ENCODE peak calls at places on chromosomes 11 and 22, in five cellular contexts. T is GM23248, Q is hepatocyte, E is SK-N-SH, D is MM.1S. B is an unnamed sample.
A peak's percentile ranks its signal among the peaks of the same experiment; 100 is the strongest.

GRCh38 chr11:5679811-5680210 is 5.1 kb downstream of the TRIM5 start:
- DNase-seq in D (no peak), Q (no peak), T (no peak), E (no peak), B (no peak)

GRCh38 chr11:36306888-36307287 is 10.8 kb downstream of the PRR5L start:
- DNase-seq in T (peak; percentile 61), D (peak; percentile 49), Q (peak; percentile 68), E (peak; percentile 37), B (peak; percentile 74)

GRCh38 chr11:67572747-67573419 is 10.7 kb upstream of the GSTP1 start:
- DNase-seq in D (peak; percentile 63), Q (peak; percentile 84), T (peak; percentile 73), E (peak; percentile 53), B (peak; percentile 70)

GRCh38 chr22:36332623-36333331 is 55.0 kb downstream of the MYH9 start:
- DNase-seq in T (peak; percentile 45), E (no peak), D (peak; percentile 78), Q (peak; percentile 71), B (peak; percentile 51)

GRCh38 chr22:38696606-38697005 is 4.1 kb downstream of the JOSD1 start:
- DNase-seq in T (peak; percentile 94), D (no peak), Q (peak; percentile 65), E (no peak), B (no peak)

GRCh38 chr11:16814410-16815046 is 76.1 kb downstream of the C11orf58 start:
- DNase-seq in T (no peak), E (no peak), Q (no peak), D (no peak), B (no peak)

GRCh38 chr11:115145316-115145715 is 358.9 kb downstream of the CADM1 start:
- DNase-seq in D (no peak), Q (no peak), T (no peak), E (peak; percentile 39), B (no peak)

GRCh38 chr11:57456960-57457642 is 3.2 kb upstream of the RTN4RL2 start:
- DNase-seq in Q (peak; percentile 92), D (peak; percentile 74), E (peak; percentile 85), T (peak; percentile 88), B (peak; percentile 88)

GRCh38 chr11:6632116-6633073 is 13.2 kb upstream of the TPP1 start:
- DNase-seq in Q (no peak), E (no peak), T (no peak), D (no peak), B (no peak)

GRCh38 chr11:27347949-27348879 is 14.8 kb downstream of the CCDC34 start:
- DNase-seq in Q (no peak), T (no peak), E (no peak), D (no peak), B (no peak)

GRCh38 chr11:132898676-132899075 is 633.6 kb downstream of the OPCML start:
- DNase-seq in D (no peak), T (no peak), Q (no peak), E (no peak), B (no peak)
- H3K9me2 ChIP-seq in D (no peaks in the 10 kb centered on the region), T (no peaks in the 10 kb centered on the region), Q (no peaks in the 10 kb centered on the region), E (no peaks in the 10 kb centered on the region), B (no peaks in the 10 kb centered on the region)

GRCh38 chr11:77278595-77279506 is 22.6 kb downstream of the GDPD4 start:
- DNase-seq in D (no peak), E (no peak), Q (no peak), T (peak; percentile 76), B (no peak)
- H3K4me2 ChIP-seq in D (no peak overlapping the region), E (no peak overlapping the region), Q (no peak overlapping the region), T (no peak overlapping the region), B (no peak overlapping the region)

GRCh38 chr11:2237457-2238238 is 32.7 kb downstream of the ASCL2 start:
- DNase-seq in D (no peak), Q (no peak), T (no peak), E (no peak), B (no peak)

GRCh38 chr11:2235588-2236326 is 34.6 kb downstream of the ASCL2 start:
- DNase-seq in T (no peak), E (no peak), Q (no peak), D (no peak), B (no peak)

GRCh38 chr11:2229713-2230297 is 40.6 kb downstream of the ASCL2 start:
- DNase-seq in T (no peak), Q (no peak), E (no peak), D (no peak), B (no peak)

GRCh38 chr11:2233693-2234455 is 36.5 kb downstream of the ASCL2 start:
- DNase-seq in E (no peak), T (no peak), D (no peak), Q (no peak), B (no peak)

GRCh38 chr11:2234963-2235362 is 35.4 kb downstream of the ASCL2 start:
- DNase-seq in D (no peak), E (no peak), T (no peak), Q (no peak), B (no peak)
- H2AFZ ChIP-seq in D (no peak overlapping the region), E (no peak overlapping the region), T (no peak overlapping the region), Q (no peak overlapping the region), B (no peak overlapping the region)

DNA sequence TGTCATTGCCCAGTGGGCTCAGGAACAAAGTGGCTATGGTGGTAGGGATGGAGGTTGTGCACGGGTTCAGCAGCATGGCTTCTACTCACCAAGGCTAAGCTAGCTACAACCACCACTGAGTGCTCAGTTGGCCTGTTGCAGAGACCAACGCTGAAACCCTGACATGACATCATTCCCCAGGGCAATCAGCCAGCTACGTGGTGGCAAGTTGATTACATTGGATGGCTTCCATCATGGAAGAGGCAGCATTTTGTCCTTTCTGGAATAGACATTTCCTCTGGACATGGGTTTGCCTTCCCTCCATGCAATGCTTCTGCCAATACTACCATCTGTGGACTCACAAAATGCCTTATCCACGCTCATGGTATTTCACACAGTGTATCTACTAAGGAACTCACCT is 634.3 kb downstream of the OPCML start:
- DNase-seq in E (no peak), D (no peak), Q (no peak), T (no peak), B (no peak)
- H3K9me2 ChIP-seq in E (no peaks in the 10 kb centered on the region), D (no peaks in the 10 kb centered on the region), Q (no peaks in the 10 kb centered on the region), T (no peaks in the 10 kb centered on the region), B (no peaks in the 10 kb centered on the region)

DNA sequence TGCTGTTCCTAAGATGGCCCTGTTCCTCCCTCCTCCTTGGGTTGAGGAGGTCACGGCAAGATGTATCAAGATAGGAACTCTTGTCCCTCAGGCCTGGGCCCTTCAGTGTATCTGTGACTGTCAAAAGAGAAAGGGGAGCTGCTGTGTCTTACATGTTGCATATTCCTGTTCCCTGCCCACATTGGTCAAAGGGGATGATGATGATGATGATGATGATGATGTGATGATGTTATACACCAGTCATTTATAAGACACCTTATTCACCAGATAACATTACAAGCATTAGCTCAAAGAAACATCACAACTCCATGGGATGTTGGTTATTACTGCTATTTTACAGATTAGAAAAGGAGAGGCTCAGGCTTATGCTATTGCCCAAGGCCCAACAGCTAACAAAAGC is 13.7 kb downstream of the FXYD6 start:
- DNase-seq in E (no peak), Q (no peak), D (no peak), T (no peak), B (no peak)
- H3K4me2 ChIP-seq in E (no peak overlapping the region), Q (no peak overlapping the region), D (no peak overlapping the region), T (no peak overlapping the region), B (no peak overlapping the region)

DNA sequence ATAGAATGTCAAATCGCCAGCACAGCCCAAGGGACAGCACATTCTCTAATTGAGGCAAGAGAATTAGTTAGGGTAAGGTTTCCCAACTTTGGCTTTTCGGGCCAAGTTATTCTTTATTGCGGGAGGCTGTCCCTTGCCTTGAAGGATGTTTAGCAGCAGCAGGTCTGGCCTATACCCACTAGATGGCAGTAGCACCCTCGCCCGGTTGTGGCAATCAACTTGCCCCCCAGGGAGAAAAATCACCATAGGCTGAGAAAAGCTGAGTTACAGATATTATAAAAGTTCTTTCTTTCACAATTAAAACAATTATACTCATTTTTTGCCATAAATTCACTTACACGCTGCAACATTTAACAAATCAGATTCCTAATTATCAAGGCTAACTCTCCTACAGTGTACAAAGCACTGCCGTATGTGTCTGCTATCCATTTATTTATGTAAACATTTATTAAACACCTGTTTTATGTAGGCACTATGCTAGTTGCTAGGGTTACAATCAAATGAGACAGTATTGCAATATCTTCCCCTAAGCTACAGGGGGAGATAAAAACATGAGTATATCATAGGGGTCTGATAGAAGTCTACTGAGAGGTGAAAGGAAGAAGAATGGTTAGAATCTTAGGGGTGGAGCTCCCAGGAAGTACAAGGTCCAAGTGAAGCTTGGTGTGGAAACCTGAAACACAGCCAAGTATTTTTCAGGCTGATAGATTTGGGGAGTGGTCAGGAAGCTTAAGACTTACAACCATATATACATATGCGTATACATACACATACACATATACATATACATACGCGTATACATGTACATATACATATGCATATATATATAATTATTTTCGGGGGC is 452.3 kb downstream of the RAB38 start:
- DNase-seq in D (peak; percentile 36), Q (peak; percentile 38), T (peak; percentile 60), E (peak; percentile 5), B (peak; percentile 88)
- H2AFZ ChIP-seq in D (no peak overlapping the region), Q (no peak overlapping the region), T (peak overlapping the region; percentile 59), E (no peak overlapping the region), B (no peak overlapping the region)

GRCh38 chr22:46237453-46238158 is 12.5 kb downstream of the CDPF1 start:
- DNase-seq in D (no peak), E (no peak), T (no peak), Q (no peak), B (no peak)
- H3K9me2 ChIP-seq in D (no peaks in the 10 kb centered on the region), E (no peaks in the 10 kb centered on the region), T (no peaks in the 10 kb centered on the region), Q (no peaks in the 10 kb centered on the region), B (no peaks in the 10 kb centered on the region)